ENCODE peak calls at places on chromosomes 2 and 18, in four cellular contexts. Z is stomach; U is lung; I is CD4-positive, alpha-beta memory T cell. M is an unnamed sample.

GRCh38 chr2:62363166-62363565 is 142.8 kb downstream of the TMEM17 start:
- DNase-seq in Z (no peak), U (no peak), I (no peak), M (no peak)

GRCh38 chr18:7711495-7711894 is 144.4 kb downstream of the PTPRM start:
- DNase-seq in Z (no peak), U (no peak), I (no peak), M (no peak)

GRCh38 chr2:162330881-162331280 is 12.4 kb upstream of the IFIH1 start:
- DNase-seq in Z (no peak), U (no peak), I (no peak), M (no peak)

GRCh38 chr2:240988571-240989271 is 9.7 kb upstream of the SNED1 start:
- DNase-seq in Z (peak; percentile 23), U (no peak), I (no peak), M (no peak)

GRCh38 chr2:232532406-232532805 is 6.4 kb downstream of the CHRND start:
- DNase-seq in Z (no peak), U (no peak), I (no peak), M (no peak)

GRCh38 chr18:44195394-44196140 is 485.1 kb upstream of the SETBP1 start:
- DNase-seq in Z (no peak), U (no peak), I (no peak), M (no peak)

GRCh38 chr2:1480671-1481076 is 67.4 kb downstream of the TPO start:
- DNase-seq in Z (no peak), U (no peak), I (no peak), M (no peak)

GRCh38 chr2:132902626-132903025 is 232.6 kb upstream of the LYPD1 start:
- DNase-seq in Z (no peak), U (no peak), I (no peak), M (no peak)

GRCh38 chr18:48274301-48274700 is 134.9 kb downstream of the ZBTB7C start:
- DNase-seq in Z (no peak), U (no peak), I (no peak), M (no peak)

GRCh38 chr2:152247337-152247695 is 71.8 kb upstream of the STAM2 start:
- DNase-seq in Z (no peak), U (no peak), I (no peak), M (no peak)

GRCh38 chr2:186780701-186781316 is 68.2 kb downstream of the ZSWIM2 start:
- DNase-seq in Z (no peak), U (no peak), I (no peak), M (no peak)

GRCh38 chr18:12067671-12068070 is 26.0 kb upstream of the ANKRD62 start:
- DNase-seq in Z (no peak), U (no peak), I (no peak), M (no peak)

GRCh38 chr2:172096661-172097547 is 5.8 kb downstream of the DLX2 start:
- DNase-seq in Z (no peak), U (no peak), I (no peak), M (no peak)

GRCh38 chr2:16069663-16069932 is 129.2 kb downstream of the MYCN start:
- DNase-seq in Z (peak; percentile 26), U (no peak), I (no peak), M (no peak)

GRCh38 chr2:127139766-127140165 is 32.8 kb upstream of the BIN1 start:
- DNase-seq in Z (no peak), U (no peak), I (no peak), M (no peak)

GRCh38 chr2:226888971-226889370 is 53.1 kb downstream of the RHBDD1 start:
- DNase-seq in Z (no peak), U (no peak), I (no peak), M (no peak)

GRCh38 chr2:9665903-9666302 is 35.1 kb upstream of the YWHAQ start:
- DNase-seq in Z (no peak), U (no peak), I (no peak), M (no peak)

GRCh38 chr2:119122663-119123062 is 35.9 kb downstream of the C1QL2 start:
- DNase-seq in Z (no peak), U (no peak), I (no peak), M (no peak)

GRCh38 chr2:144511945-144512344 is 8.0 kb downstream of the ZEB2 start:
- DNase-seq in Z (no peak), U (no peak), I (no peak), M (no peak)

GRCh38 chr2:188478724-188479123 is 187.1 kb downstream of the GULP1 start:
- DNase-seq in Z (no peak), U (no peak), I (no peak), M (no peak)

GRCh38 chr2:20745924-20746555 is 76.9 kb downstream of the LDAH start:
- DNase-seq in Z (no peak), U (no peak), I (no peak), M (no peak)

GRCh38 chr2:104872034-104872865 is 18.3 kb downstream of the POU3F3 start:
- DNase-seq in Z (no peak), U (no peak), I (no peak), M (no peak)

GRCh38 chr2:213125646-213126347 is 25.6 kb downstream of the IKZF2 start:
- DNase-seq in Z (no peak), U (no peak), I (no peak), M (no peak)

GRCh38 chr18:3664563-3665178 is 214.7 kb downstream of the TGIF1 start:
- DNase-seq in Z (no peak), U (no peak), I (no peak), M (no peak)

GRCh38 chr2:70671059-70671685 is 96.8 kb downstream of the ADD2 start:
- DNase-seq in Z (no peak), U (no peak), I (no peak), M (no peak)

GRCh38 chr2:119174993-119175347 is 16.4 kb upstream of the C1QL2 start:
- DNase-seq in Z (no peak), U (no peak), I (no peak), M (no peak)

GRCh38 chr2:150339282-150339681 is 148.2 kb downstream of the RND3 start:
- DNase-seq in Z (no peak), U (no peak), I (no peak), M (no peak)

GRCh38 chr2:163756588-163756987 is 20.8 kb upstream of the FIGN start:
- DNase-seq in Z (no peak), U (no peak), I (no peak), M (no peak)

GRCh38 chr2:120346034-120346666 is at the start of gene INHBB:
- DNase-seq in Z (no peak), U (no peak), I (no peak), M (peak; percentile 21)

GRCh38 chr2:11446733-11447248 is 19.2 kb downstream of the E2F6 start:
- DNase-seq in Z (peak; percentile 48), U (peak; percentile 46), I (peak; percentile 59), M (peak; percentile 53)

GRCh38 chr2:188307850-188308283 is 16.2 kb downstream of the GULP1 start:
- DNase-seq in Z (no peak), U (no peak), I (no peak), M (no peak)

GRCh38 chr2:36733215-36733614 is 36.7 kb downstream of the VIT start:
- DNase-seq in Z (no peak), U (no peak), I (no peak), M (no peak)

GRCh38 chr2:200350796-200351195 is 44.3 kb downstream of the SPATS2L start:
- DNase-seq in Z (no peak), U (no peak), I (no peak), M (no peak)

GRCh38 chr18:79851981-79852380 is 54.2 kb downstream of the KCNG2 start:
- DNase-seq in Z (no peak), U (no peak), I (no peak), M (no peak)

GRCh38 chr2:113760400-113760799 is 4.0 kb upstream of the SLC35F5 start:
- DNase-seq in Z (no peak), U (no peak), I (no peak), M (no peak)

GRCh38 chr2:28639836-28640235 is 111.8 kb upstream of the PPP1CB start:
- DNase-seq in Z (peak; percentile 53), U (no peak), I (no peak), M (no peak)
- H3K4me1 ChIP-seq in Z (peaks cover 45% of the 10 kb centered on the region), U (peaks cover 1% of the 10 kb centered on the region), I (no peaks in the 10 kb centered on the region), M (peaks cover 4% of the 10 kb centered on the region)

GRCh38 chr2:44939074-44940052 is 2.1 kb upstream of the SIX3 start:
- DNase-seq in Z (no peak), U (no peak), I (no peak), M (no peak)
- H3K27me3 ChIP-seq in Z (peaks cover 62% of the 10 kb centered on the region), U (peaks cover 18% of the 10 kb centered on the region), I (peaks cover 31% of the 10 kb centered on the region), M (peaks cover 76% of the 10 kb centered on the region)

GRCh38 chr2:109209412-109209811 is 80.4 kb downstream of the SH3RF3 start:
- DNase-seq in Z (no peak), U (no peak), I (no peak), M (no peak)

GRCh38 chr2:109208071-109208950 is 79.3 kb downstream of the SH3RF3 start:
- DNase-seq in Z (no peak), U (no peak), I (no peak), M (no peak)

GRCh38 chr2:109210431-109211200 is 81.6 kb downstream of the SH3RF3 start:
- DNase-seq in Z (no peak), U (no peak), I (no peak), M (no peak)

GRCh38 chr2:109209941-109210340 is 80.9 kb downstream of the SH3RF3 start:
- DNase-seq in Z (no peak), U (no peak), I (no peak), M (no peak)

GRCh38 chr2:109208951-109209335 is 79.9 kb downstream of the SH3RF3 start:
- DNase-seq in Z (no peak), U (no peak), I (no peak), M (no peak)
- H3K4me1 ChIP-seq in Z (peaks cover 3% of the 10 kb centered on the region), U (peaks cover 12% of the 10 kb centered on the region), I (peaks cover 10% of the 10 kb centered on the region), M (peaks cover 3% of the 10 kb centered on the region)

DNA sequence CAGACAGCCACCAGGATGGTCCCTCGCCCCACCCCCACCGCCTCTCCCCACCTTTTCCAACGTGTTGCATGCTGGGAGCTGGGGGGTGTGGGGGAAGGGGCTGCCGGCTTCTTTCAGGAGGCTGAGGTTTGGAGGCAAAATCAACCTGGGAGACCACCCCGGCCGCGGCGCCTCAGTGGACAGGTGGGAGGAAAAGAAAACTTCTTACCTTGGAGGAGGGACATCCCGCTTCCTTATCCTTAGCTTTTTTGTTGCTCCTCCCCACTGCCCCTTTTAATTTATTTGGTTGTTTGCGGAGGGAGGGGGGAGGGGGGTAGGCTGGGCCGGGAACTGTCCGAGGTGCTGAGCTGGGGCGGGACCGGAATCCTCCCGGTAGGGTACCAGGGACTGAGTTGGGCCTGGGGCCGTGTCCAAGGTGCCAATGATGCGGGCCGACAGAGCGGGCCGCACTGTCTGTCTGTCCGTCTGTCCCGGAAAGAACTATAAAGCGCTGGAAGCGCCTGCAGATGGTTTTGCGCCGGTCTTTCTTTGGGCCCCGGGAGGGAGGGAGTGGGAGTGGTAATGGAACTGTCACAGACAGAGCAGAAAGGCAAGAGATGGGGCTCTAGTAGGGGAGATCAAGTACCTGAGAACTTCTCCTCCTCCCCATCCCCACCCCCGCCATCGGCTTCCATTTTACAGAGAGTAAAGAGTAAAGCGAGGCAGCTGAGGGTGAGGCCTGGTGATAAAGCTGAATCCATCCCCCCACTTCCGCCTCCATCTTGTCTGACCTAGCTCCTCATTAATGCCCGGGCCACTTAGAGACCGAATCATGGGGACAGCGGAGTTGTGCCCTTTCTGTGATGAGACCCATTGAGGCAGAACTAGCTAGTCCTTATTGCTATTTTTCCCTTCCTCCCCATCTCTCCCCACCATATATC is 2.4 kb downstream of the CDK5R2 start:
- DNase-seq in Z (no peak), U (no peak), I (no peak), M (no peak)
- H3K27me3 ChIP-seq in Z (peaks cover 44% of the 10 kb centered on the region), U (peaks cover 43% of the 10 kb centered on the region), I (peaks cover 48% of the 10 kb centered on the region), M (peaks cover 45% of the 10 kb centered on the region)

M was measured in prostate gland.